ENCODE peak calls at places on chromosomes 5 and 9, in four cellular contexts. O is AG09309, P is BJ, L is H9. I is an unnamed sample.

GRCh38 chr9:113770396-113770795 is 105.7 kb upstream of the ZNF618 start:
- DNase-seq in O (no peak), L (no peak), P (no peak), I (no peak)

GRCh38 chr9:79581794-79582193 is 10.0 kb downstream of the TLE4 start:
- DNase-seq in P (peak; percentile 73), L (no peak), O (peak; percentile 74), I (no peak)

GRCh38 chr5:124655943-124656459 is 90.4 kb downstream of the ZNF608 start:
- DNase-seq in P (peak; percentile 38), L (no peak), O (no peak), I (no peak)

GRCh38 chr5:157543825-157544622 is 31.6 kb downstream of the ADAM19 start:
- DNase-seq in O (no peak), L (no peak), P (no peak), I (no peak)

GRCh38 chr9:113579270-113580040 is 115.9 kb downstream of the RGS3 start:
- DNase-seq in O (no peak), L (no peak), P (no peak), I (no peak)

GRCh38 chr5:61028382-61028781 is 83.4 kb downstream of the NDUFAF2 start:
- DNase-seq in L (no peak), P (no peak), O (no peak), I (no peak)

GRCh38 chr9:136111910-136112309 is 6.8 kb downstream of the TMEM250 start:
- DNase-seq in L (peak; percentile 36), O (no peak), P (no peak), I (no peak)

GRCh38 chr5:150161242-150162141 is 5.1 kb upstream of the CDX1 start:
- DNase-seq in O (no peak), P (no peak), L (peak; percentile 90), I (no peak)

GRCh38 chr5:140595538-140595937 is 30.9 kb downstream of the SLC35A4 start:
- DNase-seq in O (no peak), L (no peak), P (no peak), I (no peak)

GRCh38 chr9:86714976-86715375 is 232.3 kb downstream of the GAS1 start:
- DNase-seq in P (no peak), O (peak; percentile 72), L (no peak), I (no peak)

GRCh38 chr5:96661101-96661840 is 905 bp upstream of the CAST start:
- DNase-seq in L (no peak), P (no peak), O (no peak), I (no peak)